ENCODE peak calls at places on chromosomes 11 and 22, in nine cellular contexts. A, W, U, Z, B, C, F, P and T are unnamed samples.

GRCh38 chr11:111836766-111837165 is 34.6 kb downstream of the ALG9 start:
- DNase-seq in A (no peak), W (no peak), U (no peak), Z (no peak), B (no peak), C (peak), F (peak), P (no peak), T (no peak)

GRCh38 chr11:13019313-13019712 is 10.2 kb downstream of the RASSF10 start:
- DNase-seq in A (no peak), W (no peak), U (no peak), Z (no peak), B (no peak), C (no peak), F (no peak), P (no peak), T (no peak)

GRCh38 chr22:41147722-41148121 is 55.3 kb downstream of the EP300 start:
- DNase-seq in A (no peak), W (no peak), U (no peak), Z (no peak), B (no peak), C (no peak), F (no peak), P (no peak), T (no peak)

GRCh38 chr11:64268028-64268686 is 16.3 kb downstream of the BAD start:
- DNase-seq in A (no peak), W (peak), U (no peak), Z (no peak), B (peak), C (no peak), F (no peak), P (no peak), T (no peak)

GRCh38 chr11:119094816-119095065 is 6.9 kb downstream of the DPAGT1 start:
- DNase-seq in A (peak), W (peak), U (peak), Z (peak), B (peak), C (peak), F (peak), P (peak), T (no peak)

GRCh38 chr11:78292109-78292803 is 103.5 kb downstream of the USP35 start:
- DNase-seq in A (no peak), W (no peak), U (no peak), Z (no peak), B (no peak), C (no peak), F (no peak), P (no peak), T (no peak)

GRCh38 chr11:107732327-107733051 is 20.6 kb upstream of the SLN start:
- DNase-seq in A (no peak), W (no peak), U (no peak), Z (no peak), B (no peak), C (peak), F (peak), P (no peak), T (no peak)

GRCh38 chr11:111775024-111775710 is 9.0 kb upstream of the PPP2R1B start:
- DNase-seq in A (no peak), W (no peak), U (peak), Z (no peak), B (no peak), C (peak), F (no peak), P (no peak), T (no peak)

GRCh38 chr11:86091086-86091485 is 22.2 kb upstream of the PICALM start:
- DNase-seq in A (no peak), W (no peak), U (no peak), Z (no peak), B (no peak), C (no peak), F (no peak), P (no peak), T (no peak)

GRCh38 chr11:57732661-57733060 is 8.6 kb upstream of the SELENOH start:
- DNase-seq in A (no peak), W (no peak), U (no peak), Z (no peak), B (no peak), C (no peak), F (no peak), P (no peak), T (no peak)

GRCh38 chr11:120121914-120122473 is 15.9 kb downstream of the TRIM29 start:
- DNase-seq in A (no peak), W (no peak), U (no peak), Z (peak), B (peak), C (no peak), F (no peak), P (no peak), T (no peak)

GRCh38 chr11:18721576-18722292 is 4.3 kb downstream of the IGSF22 start:
- DNase-seq in A (no peak), W (peak), U (peak), Z (peak), B (no peak), C (peak), F (peak), P (no peak), T (peak)

GRCh38 chr11:17000987-17001386 is 13.2 kb downstream of the PLEKHA7 start:
- DNase-seq in A (no peak), W (no peak), U (no peak), Z (no peak), B (no peak), C (no peak), F (no peak), P (no peak), T (no peak)

GRCh38 chr11:62689421-62690183 is at the start of gene LRRN4CL:
- DNase-seq in A (peak), W (peak), U (peak), Z (no peak), B (peak), C (peak), F (no peak), P (no peak), T (no peak)

GRCh38 chr11:65774525-65775306 is 6.1 kb downstream of the AP5B1 start:
- DNase-seq in A (no peak), W (no peak), U (peak), Z (no peak), B (peak), C (no peak), F (no peak), P (no peak), T (no peak)

GRCh38 chr11:95426823-95427462 is 195.9 kb upstream of the SESN3 start:
- DNase-seq in A (no peak), W (no peak), U (no peak), Z (no peak), B (no peak), C (peak), F (no peak), P (no peak), T (no peak)

GRCh38 chr11:117710211-117710610 is 86.8 kb downstream of the DSCAML1 start:
- DNase-seq in A (no peak), W (no peak), U (no peak), Z (no peak), B (no peak), C (no peak), F (no peak), P (no peak), T (no peak)

GRCh38 chr22:48261706-48262105 is 1499.3 kb downstream of the TBC1D22A start:
- DNase-seq in A (no peak), W (no peak), U (no peak), Z (no peak), B (no peak), C (no peak), F (no peak), P (no peak), T (no peak)

GRCh38 chr11:106996691-106997090 is 21.6 kb downstream of the GUCY1A2 start:
- DNase-seq in A (no peak), W (no peak), U (no peak), Z (no peak), B (no peak), C (peak), F (no peak), P (no peak), T (no peak)

GRCh38 chr11:85137597-85137996 is 489.5 kb downstream of the DLG2 start:
- DNase-seq in A (no peak), W (no peak), U (no peak), Z (no peak), B (no peak), C (no peak), F (no peak), P (no peak), T (no peak)

GRCh38 chr11:112277029-112277428 is 16.4 kb upstream of the PLET1 start:
- DNase-seq in A (no peak), W (no peak), U (no peak), Z (no peak), B (no peak), C (no peak), F (no peak), P (no peak), T (no peak)

GRCh38 chr22:40156001-40156516 is 21.7 kb upstream of the TNRC6B start:
- DNase-seq in A (no peak), W (no peak), U (peak), Z (peak), B (no peak), C (peak), F (no peak), P (no peak), T (no peak)

GRCh38 chr11:926341-926916 is 759 bp downstream of the AP2A2 start:
- DNase-seq in A (no peak), W (peak), U (no peak), Z (no peak), B (no peak), C (peak), F (peak), P (no peak), T (no peak)

GRCh38 chr11:103035656-103036434 is 56.1 kb downstream of the DCUN1D5 start:
- DNase-seq in A (peak), W (no peak), U (no peak), Z (peak), B (no peak), C (peak), F (peak), P (no peak), T (peak)

GRCh38 chr11:67274768-67275605 is 8.7 kb downstream of the GRK2 start:
- DNase-seq in A (no peak), W (peak), U (no peak), Z (no peak), B (no peak), C (no peak), F (no peak), P (no peak), T (no peak)

GRCh38 chr11:1827095-1827797 is 7.5 kb upstream of the SYT8 start:
- DNase-seq in A (no peak), W (peak), U (peak), Z (peak), B (peak), C (peak), F (no peak), P (peak), T (no peak)

GRCh38 chr11:122317337-122317736 is 201.3 kb upstream of the BLID start:
- DNase-seq in A (no peak), W (no peak), U (no peak), Z (no peak), B (no peak), C (no peak), F (no peak), P (no peak), T (no peak)

GRCh38 chr11:69537855-69538640 is 56.6 kb downstream of the LINC01488 start:
- DNase-seq in A (no peak), W (no peak), U (no peak), Z (no peak), B (no peak), C (no peak), F (no peak), P (no peak), T (no peak)

GRCh38 chr11:126481303-126481680 is 125.8 kb downstream of the ST3GAL4 start:
- DNase-seq in A (no peak), W (peak), U (no peak), Z (no peak), B (no peak), C (no peak), F (no peak), P (no peak), T (no peak)

GRCh38 chr11:112525270-112525669 is 264.6 kb upstream of the PLET1 start:
- DNase-seq in A (peak), W (no peak), U (no peak), Z (no peak), B (peak), C (peak), F (no peak), P (no peak), T (no peak)

GRCh38 chr11:67272327-67273259 is 6.3 kb downstream of the GRK2 start:
- DNase-seq in A (no peak), W (peak), U (no peak), Z (no peak), B (no peak), C (no peak), F (no peak), P (no peak), T (no peak)

GRCh38 chr11:69446108-69446507 is 35.4 kb upstream of the LINC01488 start:
- DNase-seq in A (no peak), W (peak), U (no peak), Z (no peak), B (no peak), C (no peak), F (no peak), P (no peak), T (no peak)

GRCh38 chr11:126146454-126147192 is 64.8 kb downstream of the RPUSD4 start:
- DNase-seq in A (no peak), W (no peak), U (no peak), Z (no peak), B (no peak), C (no peak), F (no peak), P (peak), T (peak)

GRCh38 chr22:47337161-47337621 is 574.7 kb downstream of the TBC1D22A start:
- DNase-seq in A (no peak), W (no peak), U (no peak), Z (peak), B (peak), C (peak), F (no peak), P (no peak), T (no peak)

GRCh38 chr22:48418831-48419230 is 1408.8 kb downstream of the BRD1 start:
- DNase-seq in A (no peak), W (no peak), U (no peak), Z (no peak), B (no peak), C (no peak), F (no peak), P (no peak), T (no peak)

GRCh38 chr11:126083829-126084607 is 21.4 kb upstream of the CDON start:
- DNase-seq in A (no peak), W (no peak), U (no peak), Z (no peak), B (no peak), C (no peak), F (no peak), P (no peak), T (peak)

GRCh38 chr11:80462211-80462610 is 1021.4 kb upstream of the TENM4 start:
- DNase-seq in A (no peak), W (no peak), U (no peak), Z (no peak), B (no peak), C (peak), F (no peak), P (no peak), T (no peak)

GRCh38 chr11:15074206-15075161 is 1.1 kb downstream of the CALCB start:
- DNase-seq in A (peak), W (peak), U (peak), Z (peak), B (peak), C (peak), F (peak), P (peak), T (peak)

DNA sequence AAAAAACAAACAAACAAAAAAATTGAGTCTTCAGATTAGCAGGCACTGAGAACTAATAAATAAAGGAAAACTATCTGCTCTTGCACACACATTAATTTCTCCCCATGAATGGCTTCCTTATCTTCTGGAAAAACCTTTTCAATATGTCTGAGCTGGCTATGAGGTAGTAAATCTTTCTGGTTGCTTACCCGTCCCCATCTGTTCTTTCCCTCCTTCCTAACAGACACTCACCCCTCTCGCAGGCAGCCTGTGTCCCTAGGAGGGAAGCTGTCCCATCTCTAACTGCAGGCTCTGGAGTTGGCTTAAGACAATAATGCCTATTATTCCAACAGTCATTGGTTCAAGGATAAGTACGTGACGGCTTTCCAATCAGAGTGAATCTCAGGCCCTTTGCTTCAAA is 8.2 kb upstream of the SCUBE2 start:
- DNase-seq in A (no peak), W (no peak), U (no peak), Z (no peak), B (no peak), C (no peak), F (no peak), P (no peak), T (no peak)
- TF ChIP-seq CTCF in A (no peak), W (no peak), U (no peak), Z (no peak), B (no peak), C (no peak), F (no peak), P (no peak), T (no peak)

DNA sequence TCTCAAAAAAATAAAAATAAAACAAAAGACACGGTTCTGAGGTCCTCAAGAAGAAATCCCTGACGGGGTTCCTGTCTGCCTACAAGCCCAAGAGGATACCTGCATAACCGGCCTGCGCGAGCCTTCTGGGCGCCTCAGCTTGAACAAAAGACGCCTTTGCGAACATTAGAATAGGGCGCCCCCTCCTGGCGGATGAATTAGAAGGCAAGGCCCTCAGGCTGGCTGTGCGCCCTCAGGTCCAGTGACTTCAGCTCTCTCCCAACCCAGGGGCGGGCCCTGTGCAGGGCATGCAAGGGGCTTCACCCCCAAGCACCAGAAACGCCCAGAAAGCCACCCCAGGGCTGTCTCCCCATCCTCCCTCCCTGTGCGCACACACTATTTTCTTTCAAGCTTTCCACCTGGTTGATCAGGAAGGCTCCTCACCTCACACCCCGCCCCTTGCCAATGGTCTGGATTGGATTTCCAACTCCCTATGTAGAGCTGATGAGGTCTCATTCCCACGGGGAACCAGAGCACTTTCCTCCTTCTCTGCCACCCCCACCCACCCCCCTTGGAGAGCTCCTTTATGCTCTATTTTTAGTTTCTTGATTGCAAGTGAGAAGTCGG is 273.3 kb downstream of the BUD13 start:
- DNase-seq in A (peak), W (peak), U (peak), Z (peak), B (no peak), C (peak), F (peak), P (peak), T (peak)
- TF ChIP-seq CTCF in A (peak), W (peak), U (no peak), Z (peak), B (no peak), C (peak), F (peak), P (peak), T (peak)

DNA sequence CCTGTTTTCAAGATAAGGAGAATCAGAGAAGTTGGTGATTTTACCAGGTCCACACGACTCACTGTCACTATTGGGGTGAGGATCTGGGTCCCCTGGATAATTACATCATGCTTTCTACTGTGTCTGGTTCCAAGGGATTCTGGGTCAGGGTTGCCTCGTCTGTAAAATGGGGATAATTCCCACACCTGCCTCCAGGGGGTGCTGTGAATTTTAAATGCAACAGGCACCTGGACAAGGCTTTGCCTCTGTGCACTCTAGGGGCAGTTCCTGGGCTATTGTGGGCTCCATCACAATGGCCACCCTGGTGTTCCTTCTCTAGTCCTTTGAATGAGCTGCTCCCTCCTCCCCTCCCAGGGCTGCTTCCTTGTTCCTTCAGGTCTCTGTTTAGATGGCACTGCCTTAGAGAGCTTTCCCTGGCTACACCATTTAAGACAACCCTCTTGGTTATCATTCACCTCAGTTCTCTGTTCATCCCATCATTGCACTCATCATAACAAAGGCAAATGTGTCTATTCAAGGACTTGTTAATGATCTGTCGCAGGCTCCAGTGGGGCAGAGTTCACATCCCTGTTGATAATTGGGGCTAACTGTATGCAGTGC is 178.6 kb downstream of the MIAT start:
- DNase-seq in A (no peak), W (no peak), U (peak), Z (peak), B (no peak), C (peak), F (peak), P (no peak), T (peak)
- TF ChIP-seq CTCF in A (peak), W (peak), U (no peak), Z (peak), B (no peak), C (peak), F (peak), P (peak), T (peak)

DNA sequence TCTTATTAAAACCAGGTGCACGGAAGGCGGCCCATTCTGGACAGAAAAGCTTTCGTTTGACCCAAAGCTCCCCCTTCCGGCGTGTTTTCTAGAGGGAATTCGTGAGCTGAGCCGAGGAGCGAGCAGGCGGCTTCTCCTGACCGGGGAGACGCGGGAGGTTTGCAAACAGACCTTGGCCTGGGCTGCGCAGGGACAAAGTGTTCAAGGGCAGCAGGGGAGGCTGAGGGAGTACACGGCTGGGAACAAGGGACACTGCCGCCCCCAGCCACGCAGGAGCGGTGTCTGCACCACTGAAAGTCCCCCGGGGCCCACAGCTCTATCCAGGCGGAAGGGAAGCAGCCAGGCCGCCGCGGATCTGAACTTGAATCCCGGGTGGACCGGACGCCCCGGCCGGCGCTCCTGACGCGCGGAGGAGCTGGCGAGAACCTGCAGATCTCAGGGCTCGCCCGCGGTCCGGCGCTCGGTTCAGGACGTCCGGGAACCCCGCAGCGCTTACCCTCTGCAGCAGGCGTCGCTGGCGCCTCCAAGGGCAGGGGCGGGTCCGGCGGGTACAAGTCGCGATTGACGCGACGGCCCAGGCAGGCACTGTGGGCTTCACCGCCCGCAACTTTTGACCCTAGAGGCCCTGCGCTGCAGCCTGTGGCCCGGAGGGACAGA is 101.9 kb downstream of the WT1 start:
- DNase-seq in A (peak), W (peak), U (peak), Z (peak), B (peak), C (peak), F (peak), P (peak), T (peak)
- TF ChIP-seq CTCF in A (peak), W (no peak), U (no peak), Z (no peak), B (no peak), C (peak), F (peak), P (peak), T (peak)